ENCODE peak calls at places on chromosomes 2 and 18, in five cellular contexts. One of them, this sample, is unnamed.

GRCh38 chr2:1455466-1455865 is 42.2 kb downstream of the TPO start:
- DNase-seq in GM12878: no peak
- DNase-seq in K562: no peak
- DNase-seq in HepG2: no peak
- DNase-seq in H1: no peak
- DNase-seq in this sample: no peak

GRCh38 chr2:127086800-127087737 is 19.9 kb downstream of the BIN1 start:
- DNase-seq in K562: peak
- DNase-seq in H1: peak
- DNase-seq in GM12878: peak
- DNase-seq in HepG2: no peak
- DNase-seq in this sample: no peak

GRCh38 chr2:147739531-147739930 is 105.3 kb upstream of the ACVR2A start:
- DNase-seq in HepG2: no peak
- DNase-seq in H1: no peak
- DNase-seq in K562: no peak
- DNase-seq in GM12878: no peak
- DNase-seq in this sample: no peak

GRCh38 chr2:105782646-105783045 is 37.9 kb downstream of the NCK2 start:
- DNase-seq in H1: no peak
- DNase-seq in K562: no peak
- DNase-seq in HepG2: no peak
- DNase-seq in GM12878: no peak
- DNase-seq in this sample: no peak

GRCh38 chr18:37355772-37356171 is 209.8 kb downstream of the CELF4 start:
- DNase-seq in GM12878: no peak
- DNase-seq in K562: no peak
- DNase-seq in HepG2: no peak
- DNase-seq in H1: no peak
- DNase-seq in this sample: no peak

GRCh38 chr2:34143149-34143548 is 544.0 kb upstream of the FAM98A start:
- DNase-seq in GM12878: no peak
- DNase-seq in H1: no peak
- DNase-seq in K562: no peak
- DNase-seq in HepG2: no peak
- DNase-seq in this sample: no peak

GRCh38 chr18:26397019-26397418 is 151.3 kb downstream of the KCTD1 start:
- DNase-seq in HepG2: no peak
- DNase-seq in GM12878: no peak
- DNase-seq in H1: no peak
- DNase-seq in K562: no peak
- DNase-seq in this sample: no peak

GRCh38 chr2:169362346-169363026 is at the start of gene LRP2:
- DNase-seq in K562: no peak
- DNase-seq in GM12878: no peak
- DNase-seq in H1: peak
- DNase-seq in HepG2: peak
- DNase-seq in this sample: no peak

GRCh38 chr2:86072271-86072858 is 33.3 kb downstream of the POLR1A start:
- DNase-seq in H1: no peak
- DNase-seq in HepG2: no peak
- DNase-seq in GM12878: no peak
- DNase-seq in K562: no peak
- DNase-seq in this sample: no peak

GRCh38 chr2:183284606-183285005 is 160.4 kb downstream of the NUP35 start:
- DNase-seq in HepG2: no peak
- DNase-seq in H1: no peak
- DNase-seq in GM12878: no peak
- DNase-seq in K562: no peak
- DNase-seq in this sample: no peak

GRCh38 chr2:207143474-207144190 is 22.1 kb downstream of the KLF7 start:
- DNase-seq in H1: peak
- DNase-seq in GM12878: no peak
- DNase-seq in HepG2: no peak
- DNase-seq in K562: no peak
- DNase-seq in this sample: no peak

GRCh38 chr18:49135871-49136270 is 185.1 kb upstream of the SMAD7 start:
- DNase-seq in K562: no peak
- DNase-seq in GM12878: no peak
- DNase-seq in H1: no peak
- DNase-seq in HepG2: peak
- DNase-seq in this sample: no peak

GRCh38 chr2:203225423-203226039 is 13.3 kb upstream of the CYP20A1 start:
- DNase-seq in K562: no peak
- DNase-seq in H1: peak
- DNase-seq in GM12878: no peak
- DNase-seq in HepG2: peak
- DNase-seq in this sample: peak

GRCh38 chr18:60895181-60895580 is 438.0 kb upstream of the CDH20 start:
- DNase-seq in HepG2: no peak
- DNase-seq in GM12878: no peak
- DNase-seq in H1: no peak
- DNase-seq in K562: no peak
- DNase-seq in this sample: no peak

GRCh38 chr2:128413718-128414341 is 95.2 kb upstream of the HS6ST1 start:
- DNase-seq in HepG2: no peak
- DNase-seq in H1: peak
- DNase-seq in GM12878: no peak
- DNase-seq in K562: no peak
- DNase-seq in this sample: no peak

GRCh38 chr2:38523728-38524437 is 78.8 kb downstream of the HNRNPLL start:
- DNase-seq in HepG2: no peak
- DNase-seq in H1: peak
- DNase-seq in GM12878: no peak
- DNase-seq in K562: peak
- DNase-seq in this sample: no peak

GRCh38 chr2:216700088-216700567 is 4.8 kb upstream of the IGFBP5 start:
- DNase-seq in HepG2: no peak
- DNase-seq in K562: no peak
- DNase-seq in H1: no peak
- DNase-seq in GM12878: no peak
- DNase-seq in this sample: no peak

GRCh38 chr2:16080516-16080915 is 140.2 kb downstream of the MYCN start:
- DNase-seq in K562: no peak
- DNase-seq in HepG2: no peak
- DNase-seq in H1: no peak
- DNase-seq in GM12878: no peak
- DNase-seq in this sample: no peak

GRCh38 chr2:102107741-102108070 is 34.8 kb upstream of the IL1R1 start:
- DNase-seq in H1: no peak
- DNase-seq in K562: no peak
- DNase-seq in HepG2: peak
- DNase-seq in GM12878: peak
- DNase-seq in this sample: no peak

GRCh38 chr18:45014047-45014501 is 333.4 kb downstream of the SETBP1 start:
- DNase-seq in HepG2: no peak
- DNase-seq in GM12878: no peak
- DNase-seq in K562: no peak
- DNase-seq in H1: no peak
- DNase-seq in this sample: no peak

GRCh38 chr2:118431997-118432396 is 343.7 kb downstream of the INSIG2 start:
- DNase-seq in GM12878: no peak
- DNase-seq in HepG2: no peak
- DNase-seq in H1: no peak
- DNase-seq in K562: no peak
- DNase-seq in this sample: no peak

GRCh38 chr18:3457261-3457724 is 7.3 kb downstream of the TGIF1 start:
- DNase-seq in H1: no peak
- DNase-seq in HepG2: no peak
- DNase-seq in GM12878: no peak
- DNase-seq in K562: no peak
- DNase-seq in this sample: no peak

GRCh38 chr2:199581935-199582336 is 124.2 kb upstream of the SATB2 start:
- DNase-seq in HepG2: no peak
- DNase-seq in K562: no peak
- DNase-seq in GM12878: no peak
- DNase-seq in H1: no peak
- DNase-seq in this sample: no peak

GRCh38 chr2:150806336-150806735 is 318.9 kb upstream of the RND3 start:
- DNase-seq in H1: no peak
- DNase-seq in GM12878: no peak
- DNase-seq in K562: no peak
- DNase-seq in HepG2: no peak
- DNase-seq in this sample: no peak

GRCh38 chr2:106269591-106270291 is 75.6 kb upstream of the UXS1 start:
- DNase-seq in GM12878: no peak
- DNase-seq in H1: peak
- DNase-seq in K562: peak
- DNase-seq in HepG2: no peak
- DNase-seq in this sample: no peak

GRCh38 chr2:124316875-124317605 is 292.0 kb downstream of the CNTNAP5 start:
- DNase-seq in HepG2: no peak
- DNase-seq in GM12878: no peak
- DNase-seq in H1: no peak
- DNase-seq in K562: no peak
- DNase-seq in this sample: no peak

GRCh38 chr2:164917296-164917903 is 37.9 kb downstream of the SLC38A11 start:
- DNase-seq in K562: no peak
- DNase-seq in H1: no peak
- DNase-seq in HepG2: peak
- DNase-seq in GM12878: no peak
- DNase-seq in this sample: peak

DNA sequence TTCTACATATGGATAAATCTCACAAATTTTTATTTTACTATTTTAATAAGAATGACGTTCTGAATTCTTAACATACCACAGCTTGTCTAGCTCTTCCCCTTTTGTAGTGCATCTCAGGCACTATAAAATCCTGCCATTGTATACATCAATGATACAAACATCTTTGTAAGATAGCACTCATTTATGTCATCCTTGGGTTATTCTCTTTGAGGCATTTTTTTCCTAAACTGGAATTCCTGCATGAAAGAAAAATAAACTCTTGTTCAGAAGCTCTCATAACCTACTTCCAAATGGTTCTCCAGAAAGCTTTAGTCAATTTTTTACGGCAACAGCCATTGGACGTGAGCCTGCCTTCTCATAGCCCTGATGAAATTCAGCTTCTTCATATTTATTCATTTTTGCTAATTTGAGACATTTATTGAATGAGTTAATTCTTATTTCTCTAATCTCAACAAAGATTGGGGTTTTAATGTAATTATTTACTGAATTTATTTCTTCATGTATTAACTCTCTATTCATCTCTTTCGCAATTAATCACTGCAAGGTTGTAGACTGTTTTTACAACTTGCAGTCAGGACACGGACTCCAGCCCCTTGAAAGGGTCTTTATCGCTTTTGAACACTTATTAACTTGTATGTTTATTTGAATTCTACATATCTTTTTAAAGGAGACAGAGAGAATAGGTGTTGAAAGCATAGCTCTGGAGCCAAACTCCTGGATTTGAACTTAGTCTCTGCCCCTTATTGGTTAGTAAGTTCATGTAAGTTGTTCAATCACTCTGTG is 57.6 kb upstream of the PARD3B start:
- DNase-seq in K562: no peak
- DNase-seq in H1: no peak
- DNase-seq in GM12878: no peak
- DNase-seq in HepG2: peak
- DNase-seq in this sample: no peak
- TF ChIP-seq SP1 in K562: no peak
- TF ChIP-seq SP1 in H1: no peak
- TF ChIP-seq SP1 in GM12878: no peak
- TF ChIP-seq SP1 in HepG2: no peak
- TF ChIP-seq SP1 in this sample: no peak

DNA sequence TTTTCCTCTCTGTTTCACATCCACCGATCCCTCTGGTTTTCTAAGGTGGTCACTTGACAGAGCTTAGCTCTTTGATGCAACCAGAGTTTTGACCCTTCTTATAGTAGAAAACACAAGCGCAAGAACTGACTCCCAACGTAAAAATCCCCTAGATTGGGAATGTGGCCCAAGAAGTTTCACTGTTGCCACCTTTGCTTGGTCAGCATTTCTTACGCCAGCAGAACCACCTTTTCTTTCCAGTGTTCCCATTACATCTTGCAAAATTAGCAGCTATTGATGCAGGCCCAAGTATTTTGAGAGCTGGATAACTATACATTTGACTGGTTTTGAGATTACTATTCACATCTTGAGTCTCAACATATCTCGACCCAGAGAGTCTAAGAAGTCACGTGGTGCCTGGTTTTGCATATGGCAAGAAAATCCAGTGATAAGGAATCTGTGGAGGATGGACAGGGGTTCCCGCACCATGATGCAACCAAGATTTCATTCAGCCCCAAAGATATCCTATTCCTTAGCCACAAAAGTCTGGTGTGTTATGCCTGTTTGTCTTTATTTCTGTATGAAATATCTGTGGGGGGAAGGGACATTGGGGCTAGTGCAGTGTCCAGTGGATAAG is 37.9 kb downstream of the FBLN7 start:
- DNase-seq in HepG2: no peak
- DNase-seq in H1: no peak
- DNase-seq in K562: no peak
- DNase-seq in GM12878: no peak
- DNase-seq in this sample: no peak
- TF ChIP-seq SRF in HepG2: no peak
- TF ChIP-seq SRF in H1: no peak
- TF ChIP-seq SRF in K562: no peak
- TF ChIP-seq SRF in GM12878: no peak
- TF ChIP-seq SRF in this sample: no peak

DNA sequence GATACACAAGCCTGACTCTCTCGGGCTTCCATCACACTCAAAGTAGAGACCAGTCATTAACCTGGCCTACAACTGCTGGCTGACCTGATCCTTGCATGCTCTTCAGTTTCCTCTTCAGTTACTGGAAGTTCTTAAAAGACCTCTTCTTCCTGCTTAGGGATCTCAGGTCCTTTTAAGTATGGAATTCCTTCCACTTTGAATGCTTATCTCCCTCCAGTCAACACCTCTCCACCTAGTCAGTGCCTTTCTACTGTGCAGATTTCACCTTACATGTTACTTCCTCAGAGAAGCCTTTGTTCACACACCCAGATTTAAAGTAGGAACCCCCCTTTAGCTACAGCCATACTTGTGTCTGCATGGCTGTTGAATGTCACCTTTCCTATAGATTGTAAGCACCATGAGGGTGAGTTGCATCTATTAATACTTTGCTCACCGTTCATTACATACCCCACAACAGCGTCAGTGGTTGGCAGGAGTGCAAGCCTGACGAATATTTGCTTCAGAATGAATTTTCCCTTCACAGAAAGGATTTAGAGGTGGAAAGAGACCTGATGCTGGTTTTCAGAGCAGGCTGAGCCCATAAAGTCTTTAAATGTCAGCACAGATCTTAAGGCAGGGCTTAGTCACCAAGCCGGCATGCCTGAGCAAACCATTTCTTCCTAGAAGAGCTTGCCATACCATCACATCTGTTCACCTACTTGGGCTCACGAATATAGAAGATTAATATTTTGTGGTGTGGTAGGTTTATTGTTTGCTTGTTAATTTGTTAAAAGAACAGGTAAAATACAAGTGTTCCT is 90.1 kb downstream of the ACVR1 start:
- DNase-seq in K562: peak
- DNase-seq in GM12878: no peak
- DNase-seq in HepG2: no peak
- DNase-seq in H1: no peak
- DNase-seq in this sample: no peak
- TF ChIP-seq SP1 in K562: no peak
- TF ChIP-seq SP1 in GM12878: no peak
- TF ChIP-seq SP1 in HepG2: no peak
- TF ChIP-seq SP1 in H1: no peak
- TF ChIP-seq SP1 in this sample: no peak

GRCh38 chr2:10413488-10413887 is 34.6 kb downstream of the ODC1 start:
- DNase-seq in K562: no peak
- DNase-seq in HepG2: no peak
- DNase-seq in GM12878: no peak
- DNase-seq in H1: no peak
- DNase-seq in this sample: no peak
- TF ChIP-seq SRF in K562: no peak
- TF ChIP-seq SRF in HepG2: no peak
- TF ChIP-seq SRF in GM12878: no peak
- TF ChIP-seq SRF in H1: no peak
- TF ChIP-seq SRF in this sample: no peak